ENCODE peak calls at places on chromosomes 4 and X, in nine cellular contexts. J is B cell, W is colonic mucosa, D is AG09309, I is hepatocyte, Q is sigmoid colon, G is GM10248, F is pancreas, M is neural crest cell. R is an unnamed sample.

GRCh38 chr4:7759635-7760034 is 180.0 kb downstream of the AFAP1 start:
- DNase-seq in J (no peak), M (no peak), F (no peak), Q (no peak), G (no peak), I (no peak), W (no peak), D (no peak), R (no peak)

GRCh38 chrX:107629533-107629909 is 1.2 kb downstream of the PRPS1 start:
- DNase-seq in G (no peak), I (peak), D (no peak), F (no peak), Q (no peak), M (no peak), W (no peak), J (no peak), R (no peak)

GRCh38 chr4:158948071-158948470 is 154.8 kb upstream of the RAPGEF2 start:
- DNase-seq in M (no peak), Q (no peak), F (no peak), J (no peak), D (no peak), I (no peak), W (no peak), G (no peak), R (no peak)

GRCh38 chr4:39348371-39349265 is 17.5 kb downstream of the RFC1 start:
- DNase-seq in D (no peak), W (no peak), M (no peak), Q (no peak), G (no peak), I (peak), F (no peak), J (no peak), R (no peak)

GRCh38 chr4:12123709-12124108 is 695.0 kb upstream of the HS3ST1 start:
- DNase-seq in J (no peak), F (no peak), D (no peak), M (no peak), I (no peak), G (no peak), W (no peak), Q (no peak), R (no peak)

GRCh38 chrX:13110427-13111324 is 66.3 kb upstream of the FAM9C start:
- DNase-seq in D (peak), J (no peak), M (no peak), F (peak), Q (peak), G (no peak), I (peak), W (peak), R (no peak)

GRCh38 chrX:67781132-67781531 is 237.3 kb downstream of the AR start:
- DNase-seq in G (no peak), I (no peak), Q (no peak), D (no peak), F (no peak), W (no peak), M (no peak), J (no peak), R (no peak)

GRCh38 chr4:150569384-150569987 is 12.5 kb upstream of the MAB21L2 start:
- DNase-seq in Q (peak), G (no peak), I (no peak), M (no peak), W (no peak), J (no peak), D (peak), F (no peak), R (no peak)

GRCh38 chr4:71540749-71541269 is 202.0 kb downstream of the SLC4A4 start:
- DNase-seq in M (no peak), W (no peak), Q (no peak), G (no peak), J (no peak), D (no peak), I (no peak), F (no peak), R (no peak)

GRCh38 chrX:118571829-118572228 is 76.2 kb downstream of the DOCK11 start:
- DNase-seq in J (no peak), W (no peak), I (peak), F (no peak), G (no peak), M (no peak), D (no peak), Q (no peak), R (no peak)

GRCh38 chr4:88616275-88616996 is 24.2 kb downstream of the HERC3 start:
- DNase-seq in G (no peak), D (peak), Q (no peak), F (no peak), J (no peak), W (no peak), M (no peak), I (no peak), R (no peak)

GRCh38 chr4:128915544-128915943 is 106.0 kb downstream of the JADE1 start:
- DNase-seq in I (no peak), M (no peak), Q (no peak), G (no peak), D (no peak), F (no peak), W (no peak), J (no peak), R (no peak)

GRCh38 chr4:88481557-88481956 is 24.6 kb downstream of the HERC5 start:
- DNase-seq in G (no peak), W (no peak), Q (no peak), I (no peak), D (peak), F (no peak), J (no peak), M (no peak), R (no peak)

GRCh38 chrX:47722260-47722659 is 63.3 kb upstream of the UXT start:
- DNase-seq in W (no peak), Q (no peak), D (no peak), I (no peak), J (no peak), M (no peak), G (no peak), F (no peak), R (no peak)

GRCh38 chr4:146368209-146368608 is 153.5 kb downstream of the SLC10A7 start:
- DNase-seq in W (no peak), D (no peak), I (peak), M (no peak), J (no peak), F (no peak), G (no peak), Q (no peak), R (no peak)

DNA sequence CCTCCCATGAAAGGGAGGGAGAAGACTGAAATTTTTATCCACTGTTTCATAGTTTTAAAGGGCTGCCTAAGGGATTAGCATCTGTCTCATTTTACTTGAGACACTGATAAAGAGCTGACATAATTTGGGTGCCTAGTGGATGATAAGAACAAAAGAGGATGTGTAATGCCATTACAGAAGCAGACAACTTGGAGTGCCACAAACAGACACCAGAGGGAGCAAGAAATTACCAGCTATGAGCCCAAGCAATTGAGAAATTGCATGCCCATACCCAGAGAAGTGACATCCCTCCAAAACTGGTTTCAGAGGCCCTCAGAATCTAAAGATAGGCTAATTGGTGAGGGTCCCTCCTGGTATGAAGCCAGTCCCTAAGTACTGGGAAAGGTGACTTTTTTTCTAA is 38.5 kb upstream of the POU3F4 start:
- DNase-seq in Q (no peak), F (no peak), M (peak), I (peak), J (no peak), W (peak), D (no peak), G (peak), R (peak)
- TF ChIP-seq CTCF in Q (no peak), F (peak), M (peak), I (peak), J (peak), W (peak), D (peak), G (peak), R (peak)

DNA sequence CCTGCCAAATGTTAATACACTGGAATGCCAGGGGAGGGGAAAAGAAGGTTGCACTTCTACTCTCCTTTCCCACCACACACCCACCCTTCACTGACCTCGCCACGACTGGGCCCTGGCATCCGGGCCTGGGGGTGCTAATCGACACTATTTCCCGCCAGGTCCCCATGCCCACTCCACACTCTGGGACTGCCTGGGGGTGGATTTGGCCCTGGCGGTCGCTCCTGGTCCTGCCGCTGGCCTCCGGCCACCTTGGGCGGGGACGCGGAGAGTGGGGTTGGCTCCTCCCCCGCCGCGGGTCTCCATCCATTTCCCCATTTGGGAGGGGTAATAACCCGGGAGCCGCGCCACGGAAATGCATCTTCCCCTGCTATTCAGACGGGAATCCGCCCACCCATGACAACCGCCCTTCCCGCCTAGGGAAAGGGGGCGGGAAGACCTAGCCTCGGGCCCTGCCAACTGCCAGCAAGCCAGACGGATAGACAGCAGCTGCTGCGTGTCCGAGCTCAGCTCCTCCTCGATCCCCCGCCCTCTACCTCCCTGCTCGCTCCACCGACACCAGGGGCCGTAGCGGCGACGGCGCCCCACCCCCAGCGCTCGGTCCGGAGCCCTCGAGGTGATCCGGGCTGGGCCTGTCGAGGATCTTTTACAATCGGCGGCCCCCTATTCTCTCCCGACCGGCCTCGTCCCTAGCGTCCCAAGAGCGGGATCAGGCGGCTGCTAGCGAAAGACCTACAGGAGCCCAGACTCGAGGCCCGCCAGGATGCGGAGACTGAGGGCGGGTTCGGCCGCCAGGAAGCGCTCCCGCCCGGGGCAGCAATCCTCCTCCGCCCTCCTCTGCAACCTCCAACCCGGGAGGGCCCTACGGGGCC is 78.0 kb downstream of the RLIM start:
- DNase-seq in W (peak), I (peak), G (peak), Q (peak), D (no peak), M (peak), J (peak), F (peak), R (peak)
- TF ChIP-seq CTCF in W (peak), I (peak), G (peak), Q (peak), D (peak), M (peak), J (peak), F (no peak), R (no peak)

DNA sequence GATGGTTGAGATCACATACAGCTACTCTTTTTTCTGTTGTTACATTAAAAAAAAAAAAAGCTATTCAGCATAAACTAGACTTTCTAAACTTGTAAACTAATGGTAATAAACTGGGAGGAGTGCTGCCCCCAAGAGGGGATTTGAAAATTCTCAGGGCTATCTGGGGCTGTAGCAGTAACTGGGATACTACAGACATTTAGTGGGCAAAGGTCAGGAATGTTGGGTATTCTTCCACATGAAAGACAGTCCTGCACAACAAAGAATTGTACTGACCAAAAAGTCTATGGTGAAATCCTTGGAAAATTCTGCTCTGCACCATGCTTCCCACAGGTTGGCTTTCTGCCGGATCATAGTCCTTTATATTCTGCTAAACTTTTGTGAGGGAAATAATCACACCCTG is 232.6 kb upstream of the BOD1L1 start:
- DNase-seq in Q (no peak), D (no peak), W (no peak), I (no peak), F (no peak), J (no peak), M (no peak), G (no peak), R (no peak)
- TF ChIP-seq CTCF in Q (no peak), D (no peak), W (no peak), I (peak), F (no peak), J (no peak), M (peak), G (no peak), R (no peak)

GRCh38 chr4:139633661-139634060 is 32.0 kb upstream of the MGST2 start:
- DNase-seq in D (no peak), J (no peak), F (peak), M (no peak), I (peak), W (no peak), G (no peak), Q (no peak), R (no peak)
- TF ChIP-seq CTCF in D (peak), J (no peak), F (peak), M (peak), I (peak), W (peak), G (peak), Q (peak), R (peak)

DNA sequence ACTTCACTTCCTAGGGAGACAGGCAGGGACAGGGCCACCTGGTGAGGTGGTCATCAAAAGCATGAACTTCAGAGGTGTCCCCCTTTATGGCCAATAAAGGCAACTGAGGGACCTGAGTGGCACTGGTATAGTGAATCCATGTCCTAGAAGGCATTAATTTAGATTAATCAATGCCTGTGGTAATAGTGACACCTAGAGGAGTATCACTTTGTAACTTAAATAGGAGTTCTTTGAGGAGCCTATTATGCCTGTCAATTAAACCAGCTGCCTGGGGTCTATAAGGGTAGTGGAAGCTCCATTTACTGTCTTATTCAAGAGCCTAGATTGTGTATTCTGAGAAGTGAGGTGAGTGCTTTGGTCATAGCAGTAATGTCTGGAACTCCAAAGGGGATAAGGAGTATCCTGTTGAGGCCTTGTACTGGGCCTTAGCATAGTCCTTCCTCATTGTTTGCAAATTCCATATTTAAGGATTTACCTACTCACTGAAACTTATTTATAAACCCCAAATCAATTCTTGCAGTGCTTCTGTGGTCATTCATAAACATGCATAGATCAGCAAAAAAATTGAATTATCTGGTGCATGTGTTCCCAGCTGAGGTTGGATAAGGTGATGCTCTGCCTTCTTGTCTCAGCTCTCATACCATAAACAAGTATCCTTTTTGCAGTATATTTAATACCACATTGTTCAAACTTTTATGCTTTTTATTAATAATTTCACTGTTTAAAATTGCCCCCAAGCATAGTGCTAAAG is 213.8 kb upstream of the RADX start:
- DNase-seq in J (no peak), F (no peak), G (no peak), I (no peak), W (no peak), Q (no peak), M (no peak), D (no peak), R (no peak)
- TF ChIP-seq CTCF in J (no peak), F (no peak), G (no peak), I (peak), W (no peak), Q (no peak), M (peak), D (no peak), R (no peak)

DNA sequence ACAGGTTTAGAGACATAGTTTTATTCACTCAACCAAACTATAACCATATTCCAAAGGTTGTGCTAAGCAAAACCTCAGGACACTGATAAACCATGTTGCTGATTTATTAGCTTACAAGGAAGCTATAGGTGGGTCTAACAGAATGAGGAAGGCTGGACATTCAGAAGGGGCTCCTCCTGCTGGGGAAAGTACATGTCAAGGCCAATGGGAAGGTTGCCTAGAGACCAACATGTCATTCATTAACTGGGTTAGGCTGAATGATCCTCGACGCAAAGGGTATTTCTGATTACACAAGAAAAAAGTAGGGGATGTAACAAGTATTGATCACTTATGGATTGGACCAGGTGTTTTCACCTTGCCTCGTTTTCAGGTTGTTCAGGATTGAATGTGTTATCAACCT is 30.3 kb downstream of the SLC10A6 start:
- DNase-seq in Q (no peak), W (no peak), I (peak), D (no peak), M (no peak), F (no peak), G (no peak), J (no peak), R (no peak)
- TF ChIP-seq CTCF in Q (no peak), W (no peak), I (peak), D (no peak), M (no peak), F (no peak), G (no peak), J (no peak), R (no peak)

R was measured in D721Med.